ENCODE peak calls at places on chromosomes 4 and X, in eight cellular contexts. I, G, U, A, R, N, J and C are unnamed samples.

GRCh38 chr4:47930971-47931804 is 16.8 kb upstream of the NFXL1 start:
- DNase-seq in R (no peak), N (no peak), A (no peak), G (no peak), I (no peak), J (no peak), U (no peak), C (no peak)

GRCh38 chr4:155509619-155510018 is 132.9 kb upstream of the MAP9 start:
- DNase-seq in U (no peak), G (no peak), I (no peak), R (no peak), A (no peak), N (no peak), J (no peak), C (no peak)

GRCh38 chrX:151710457-151710856 is 5.4 kb upstream of the FATE1 start:
- DNase-seq in I (no peak), J (no peak), G (no peak), A (no peak), R (no peak), N (no peak), U (no peak), C (no peak)

GRCh38 chr4:8537041-8537461 is 43.1 kb upstream of the GPR78 start:
- DNase-seq in G (no peak), I (peak), U (peak), A (no peak), R (peak), N (peak), J (no peak), C (no peak)

GRCh38 chr4:107956011-107956410 is 24.7 kb downstream of the CYP2U1 start:
- DNase-seq in A (no peak), G (no peak), I (no peak), N (no peak), R (no peak), U (no peak), J (no peak), C (no peak)

GRCh38 chrX:108299101-108299591 is 139.1 kb downstream of the COL4A6 start:
- DNase-seq in U (no peak), J (no peak), N (no peak), G (peak), A (no peak), R (no peak), I (no peak), C (no peak)

GRCh38 chr4:52658671-52659015 is 458 bp downstream of the USP46 start:
- DNase-seq in N (no peak), I (no peak), A (peak), R (peak), G (no peak), J (no peak), U (no peak), C (no peak)

GRCh38 chr4:160319221-160319867 is 1216.5 kb downstream of the RAPGEF2 start:
- DNase-seq in N (no peak), J (no peak), A (no peak), G (no peak), I (no peak), U (no peak), R (no peak), C (no peak)

GRCh38 chr4:23022032-23022431 is 329.3 kb downstream of the GBA3 start:
- DNase-seq in J (no peak), U (no peak), N (no peak), G (no peak), R (no peak), I (no peak), A (no peak), C (no peak)

GRCh38 chrX:45903781-45904201 is 641.4 kb downstream of the ZNF674 start:
- DNase-seq in I (no peak), R (no peak), U (no peak), G (no peak), J (no peak), N (no peak), A (no peak), C (no peak)

GRCh38 chr4:9904976-9905587 is 116.2 kb downstream of the SLC2A9 start:
- DNase-seq in G (no peak), N (no peak), R (no peak), U (no peak), A (no peak), J (no peak), I (no peak), C (no peak)

GRCh38 chr4:145546556-145546955 is 64.9 kb downstream of the SMAD1 start:
- DNase-seq in R (no peak), G (no peak), J (no peak), N (no peak), I (no peak), U (no peak), A (no peak), C (no peak)

GRCh38 chr4:58807843-58808605 is 1697.8 kb upstream of the IGFBP7 start:
- DNase-seq in N (no peak), A (no peak), R (no peak), I (no peak), G (no peak), J (no peak), U (no peak), C (no peak)

GRCh38 chr4:128596115-128596514 is 213.4 kb upstream of the JADE1 start:
- DNase-seq in R (no peak), A (no peak), J (no peak), G (no peak), U (no peak), N (no peak), I (no peak), C (no peak)

GRCh38 chrX:72569786-72570185 is 2.9 kb downstream of the HDAC8 start:
- DNase-seq in U (no peak), J (no peak), I (no peak), G (no peak), N (no peak), R (no peak), A (no peak), C (no peak)

GRCh38 chrX:68343551-68343950 is 89.7 kb downstream of the OPHN1 start:
- DNase-seq in U (no peak), J (no peak), I (no peak), A (no peak), R (no peak), G (no peak), N (peak), C (no peak)

GRCh38 chr4:145186719-145187118 is 6.3 kb upstream of the OTUD4 start:
- DNase-seq in U (no peak), I (no peak), J (no peak), R (no peak), A (no peak), G (no peak), N (no peak), C (no peak)

GRCh38 chr4:175536852-175537453 is 275.1 kb downstream of the GPM6A start:
- DNase-seq in A (no peak), G (peak), N (peak), I (no peak), U (no peak), R (no peak), J (no peak), C (no peak)

GRCh38 chrX:130001893-130002292 is 19.5 kb downstream of the BCORL1 start:
- DNase-seq in I (no peak), J (no peak), N (no peak), G (no peak), R (no peak), U (no peak), A (peak), C (no peak)

GRCh38 chrX:68842781-68843581 is 14.2 kb downstream of the EFNB1 start:
- DNase-seq in I (no peak), J (no peak), A (no peak), G (no peak), N (no peak), R (no peak), U (no peak), C (no peak)

GRCh38 chrX:2502668-2503519 is 2.1 kb upstream of the DHRSX start:
- DNase-seq in A (no peak), U (no peak), N (no peak), G (no peak), I (no peak), J (no peak), R (no peak), C (no peak)

GRCh38 chrX:124634363-124634762 is 288.0 kb downstream of the SH2D1A start:
- DNase-seq in R (no peak), N (no peak), I (no peak), A (no peak), J (no peak), G (no peak), U (no peak), C (no peak)

GRCh38 chrX:2325076-2325784 is 175.5 kb downstream of the DHRSX start:
- DNase-seq in G (no peak), J (peak), N (peak), I (no peak), R (peak), A (peak), U (peak), C (no peak)

GRCh38 chr4:72631296-72631695 is 62.3 kb upstream of the ADAMTS3 start:
- DNase-seq in I (no peak), A (no peak), G (no peak), N (peak), J (peak), U (no peak), R (peak), C (no peak)

GRCh38 chr4:6333301-6334202 is 63.9 kb downstream of the WFS1 start:
- DNase-seq in N (no peak), R (peak), A (no peak), J (no peak), G (no peak), U (no peak), I (no peak), C (no peak)

GRCh38 chr4:84965558-84966381 is 720 bp downstream of the WDFY3 start:
- DNase-seq in U (no peak), N (no peak), G (peak), I (no peak), A (peak), J (peak), R (peak), C (peak)

GRCh38 chrX:93874554-93874953 is 200.5 kb downstream of the FAM133A start:
- DNase-seq in G (peak), N (no peak), U (no peak), A (no peak), R (no peak), J (no peak), I (no peak), C (no peak)

GRCh38 chr4:78661923-78662521 is 110.5 kb downstream of the ANXA3 start:
- DNase-seq in A (no peak), R (no peak), N (no peak), U (no peak), I (no peak), J (no peak), G (no peak), C (no peak)

GRCh38 chr4:163693211-163693610 is 198.7 kb downstream of the TMA16 start:
- DNase-seq in R (no peak), J (no peak), N (peak), U (no peak), A (no peak), I (no peak), G (no peak), C (no peak)

GRCh38 chr4:147103403-147103946 is 157.8 kb upstream of the TTC29 start:
- DNase-seq in R (peak), I (no peak), G (peak), U (peak), J (no peak), N (peak), A (peak), C (peak)

GRCh38 chr4:7867701-7868429 is 71.8 kb downstream of the AFAP1 start:
- DNase-seq in G (no peak), J (no peak), I (no peak), N (no peak), U (no peak), R (no peak), A (no peak), C (no peak)

GRCh38 chr4:109016200-109016599 is 253.3 kb upstream of the ETNPPL start:
- DNase-seq in J (no peak), G (no peak), R (no peak), U (no peak), I (no peak), A (no peak), N (no peak), C (no peak)

GRCh38 chr4:152999376-153000067 is 63.4 kb downstream of the FHDC1 start:
- DNase-seq in G (no peak), I (no peak), J (no peak), A (no peak), U (no peak), R (no peak), N (no peak), C (no peak)

GRCh38 chrX:68431836-68432235 is 1.5 kb downstream of the OPHN1 start:
- DNase-seq in N (no peak), J (no peak), A (no peak), G (no peak), I (no peak), R (no peak), U (no peak), C (no peak)

GRCh38 chr4:140260227-140260626 is 106.2 kb upstream of the MAML3 start:
- DNase-seq in R (no peak), I (no peak), J (no peak), G (no peak), A (no peak), N (peak), U (no peak), C (no peak)

GRCh38 chrX:123920065-123920785 is 41.3 kb upstream of the STAG2 start:
- DNase-seq in I (no peak), A (no peak), J (no peak), U (no peak), R (no peak), G (no peak), N (peak), C (no peak)

GRCh38 chr4:141885112-141885511 is 248.7 kb downstream of the IL15 start:
- DNase-seq in G (no peak), A (no peak), J (no peak), N (no peak), U (no peak), R (no peak), I (no peak), C (no peak)

GRCh38 chr4:112348488-112349158 is 51.5 kb downstream of the ALPK1 start:
- DNase-seq in A (peak), N (peak), I (no peak), G (peak), J (peak), U (peak), R (peak), C (no peak)

GRCh38 chrX:130162094-130162493 is 3.5 kb downstream of the AIFM1 start:
- DNase-seq in N (no peak), G (no peak), R (no peak), U (no peak), J (no peak), A (no peak), I (no peak), C (no peak)

DNA sequence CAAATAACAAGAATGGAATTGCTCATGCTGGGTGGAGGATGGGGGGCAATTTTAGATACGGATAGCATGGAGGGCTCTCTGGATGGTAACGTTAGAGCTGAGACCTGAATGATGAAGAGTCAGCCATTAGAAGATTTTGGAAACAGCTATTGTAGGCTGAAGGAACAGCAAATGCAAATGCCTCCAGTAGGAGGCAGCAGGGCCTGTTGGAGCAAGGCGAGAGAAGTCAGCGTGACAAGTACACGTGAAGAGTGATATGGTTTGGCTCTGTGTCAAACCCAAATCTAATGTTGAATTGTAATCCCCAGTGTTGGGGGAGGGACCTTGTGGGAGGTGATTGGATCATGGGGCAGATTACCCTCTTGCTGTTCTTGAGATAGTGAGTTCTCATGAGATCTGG is 59.3 kb upstream of the SOD3 start:
- DNase-seq in A (no peak), J (no peak), I (no peak), U (no peak), G (no peak), N (no peak), R (no peak), C (no peak)
- TF ChIP-seq CTCF in A (no peak), J (no peak), I (peak), U (no peak), G (peak), N (peak), R (no peak), C (peak)

GRCh38 chr4:166252487-166253402 is 379.7 kb downstream of the TLL1 start:
- DNase-seq in I (no peak), R (no peak), N (no peak), U (no peak), J (no peak), A (no peak), G (peak), C (no peak)
- TF ChIP-seq CTCF in I (peak), R (peak), N (peak), U (no peak), J (peak), A (peak), G (peak), C (peak)

DNA sequence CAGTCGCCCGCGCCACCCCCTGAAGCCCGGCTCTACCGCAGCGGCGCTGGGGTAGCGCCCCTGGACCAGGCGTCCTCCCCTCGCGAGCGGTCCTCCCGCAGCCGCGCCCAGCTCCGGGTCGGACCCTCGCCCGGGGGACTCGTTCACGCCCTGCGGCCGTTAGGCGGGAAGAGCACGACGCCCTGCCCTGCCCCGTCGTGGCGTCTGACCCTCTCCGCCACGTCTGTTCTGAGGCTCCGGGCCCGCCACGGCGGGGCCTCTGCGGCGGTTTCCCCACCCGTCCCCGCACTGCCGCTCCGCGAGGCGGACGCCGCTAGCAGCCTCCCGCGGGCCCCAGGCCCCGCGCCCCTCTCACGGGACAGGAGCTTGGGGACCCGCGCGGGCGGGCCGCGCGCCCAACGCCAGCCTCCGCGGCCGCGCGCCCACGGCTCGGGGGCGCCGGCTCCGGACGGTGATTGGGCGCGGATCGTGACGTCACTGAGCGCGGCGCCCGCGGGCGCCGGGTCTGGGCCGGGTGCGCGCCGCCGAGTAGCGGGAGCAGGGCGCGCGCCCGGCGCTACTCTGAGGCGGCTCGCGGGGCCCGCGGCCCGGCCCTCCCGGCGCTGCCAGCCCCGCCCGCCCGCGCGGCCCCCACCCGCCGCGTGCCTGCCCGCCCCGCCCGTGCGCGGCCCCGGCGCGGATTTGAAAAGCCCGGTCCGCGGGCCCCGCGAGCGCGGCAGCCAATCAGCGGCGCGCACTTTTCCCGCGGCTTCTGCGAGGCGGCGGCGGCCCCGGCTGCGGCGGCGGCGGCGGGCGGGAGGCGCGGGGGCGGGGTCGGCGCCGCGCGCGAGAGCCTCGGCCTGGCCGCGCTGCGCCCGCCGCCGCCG is at the start of gene NSD2:
- DNase-seq in A (peak), R (peak), U (peak), G (peak), I (peak), N (peak), J (peak), C (peak)
- TF ChIP-seq CTCF in A (no peak), R (no peak), U (no peak), G (no peak), I (no peak), N (no peak), J (no peak), C (no peak)

DNA sequence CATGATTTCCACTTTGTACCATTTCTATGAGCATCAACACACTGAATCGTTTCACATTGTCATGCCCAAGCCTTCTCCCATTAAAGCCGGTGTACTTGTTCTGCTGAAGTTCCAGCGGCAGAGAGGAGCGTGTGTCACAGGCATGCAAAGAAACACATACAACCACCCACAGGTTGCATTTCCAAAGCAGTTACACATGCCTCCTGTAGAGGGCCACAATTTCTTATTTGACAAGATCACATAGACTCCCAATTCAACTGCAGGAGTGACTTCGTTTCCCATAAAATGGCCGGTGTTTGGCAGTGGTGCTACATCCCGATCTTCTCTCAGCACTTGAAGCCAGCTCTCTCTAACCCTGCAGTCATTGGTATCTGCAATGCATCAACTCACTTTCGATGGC is 992.6 kb downstream of the NLGN4X start:
- DNase-seq in G (peak), U (no peak), J (no peak), I (no peak), R (no peak), N (no peak), A (no peak), C (no peak)
- TF ChIP-seq CTCF in G (no peak), U (no peak), J (no peak), I (no peak), R (no peak), N (no peak), A (no peak), C (no peak)

DNA sequence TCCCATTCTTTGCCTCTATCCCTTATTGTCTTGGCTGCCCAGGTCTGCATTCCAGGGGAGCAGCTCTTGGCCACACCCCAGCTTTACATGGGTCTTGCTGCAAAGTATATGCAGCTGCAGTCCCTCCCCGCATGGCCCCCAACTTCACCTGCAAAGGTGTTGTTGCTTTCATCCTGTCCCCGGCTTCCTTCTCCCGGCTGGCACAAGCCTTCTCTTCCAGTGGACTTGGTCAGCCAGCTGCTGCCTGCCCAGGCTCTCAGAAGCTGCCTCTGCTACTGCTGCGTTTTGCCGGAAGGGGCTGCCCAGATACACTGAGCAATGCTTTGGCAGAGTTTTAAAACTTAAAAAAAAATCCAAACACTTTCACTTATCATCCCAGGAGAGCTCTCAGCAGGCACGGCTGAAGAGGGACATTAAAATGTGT is 121.2 kb upstream of the PDLIM3 start:
- DNase-seq in U (no peak), N (no peak), G (peak), A (no peak), R (peak), I (no peak), J (peak), C (no peak)
- TF ChIP-seq CTCF in U (peak), N (peak), G (peak), A (peak), R (peak), I (no peak), J (peak), C (peak)

GRCh38 chr4:185879666-185880312 is 67.8 kb upstream of the SORBS2 start:
- DNase-seq in R (no peak), A (no peak), N (no peak), U (no peak), I (no peak), J (no peak), G (no peak), C (no peak)
- TF ChIP-seq CTCF in R (no peak), A (no peak), N (no peak), U (no peak), I (no peak), J (no peak), G (no peak), C (no peak)

GRCh38 chr4:80264352-80264647 is 2.2 kb upstream of the FGF5 start:
- DNase-seq in J (no peak), U (no peak), A (no peak), I (no peak), R (no peak), G (no peak), N (no peak), C (no peak)

GRCh38 chr4:80264825-80265224 is 1.6 kb upstream of the FGF5 start:
- DNase-seq in J (no peak), A (no peak), I (no peak), G (no peak), R (no peak), U (no peak), N (no peak), C (no peak)

GRCh38 chr4:80261989-80262600 is 4.4 kb upstream of the FGF5 start:
- DNase-seq in J (no peak), U (no peak), N (no peak), R (no peak), G (no peak), A (no peak), I (no peak), C (no peak)

GRCh38 chr4:80265571-80266266 is 745 bp upstream of the FGF5 start:
- DNase-seq in G (peak), I (no peak), A (peak), N (peak), J (no peak), U (no peak), R (no peak), C (no peak)

GRCh38 chr4:80263541-80264351 is 2.7 kb upstream of the FGF5 start:
- DNase-seq in G (peak), R (no peak), N (no peak), I (no peak), U (no peak), J (no peak), A (no peak), C (no peak)
- TF ChIP-seq CTCF in G (peak), R (no peak), N (no peak), I (no peak), U (no peak), J (no peak), A (no peak), C (no peak)